ENCODE peak calls at places on chromosomes 1 and 21, in four cellular contexts. One of them, this sample, is unnamed.

GRCh38 chr1:41017141-41018024 is 4.1 kb downstream of the SLFNL1 start:
- DNase-seq in ELR: no peak
- DNase-seq in NCI-H1417: no peak
- DNase-seq in cardiac fibroblast: no peak
- DNase-seq in this sample: no peak

GRCh38 chr21:38323721-38324591 is 67.2 kb downstream of the KCNJ15 start:
- DNase-seq in ELR: peak; percentile 95
- DNase-seq in NCI-H1417: no peak
- DNase-seq in cardiac fibroblast: peak; percentile 90
- DNase-seq in this sample: no peak

GRCh38 chr1:36523850-36524249 is 41.1 kb upstream of the CSF3R start:
- DNase-seq in ELR: no peak
- DNase-seq in NCI-H1417: no peak
- DNase-seq in cardiac fibroblast: no peak
- DNase-seq in this sample: no peak

GRCh38 chr21:45098867-45099266 is 24.5 kb downstream of the ADARB1 start:
- DNase-seq in ELR: peak; percentile 33
- DNase-seq in NCI-H1417: no peak
- DNase-seq in cardiac fibroblast: peak; percentile 36
- DNase-seq in this sample: no peak

GRCh38 chr1:64242895-64243756 is 39.7 kb downstream of the UBE2U start:
- DNase-seq in ELR: peak; percentile 62
- DNase-seq in NCI-H1417: peak; percentile 24
- DNase-seq in cardiac fibroblast: peak; percentile 68
- DNase-seq in this sample: no peak

GRCh38 chr1:6008696-6009095 is 16.5 kb upstream of the NPHP4 start:
- DNase-seq in ELR: no peak
- DNase-seq in NCI-H1417: no peak
- DNase-seq in cardiac fibroblast: no peak
- DNase-seq in this sample: no peak

GRCh38 chr1:42820813-42821212 is 3.6 kb upstream of the SVBP start:
- DNase-seq in ELR: no peak
- DNase-seq in NCI-H1417: no peak
- DNase-seq in cardiac fibroblast: no peak
- DNase-seq in this sample: no peak

GRCh38 chr21:46667191-46667734 is 31.8 kb downstream of the PRMT2 start:
- DNase-seq in ELR: peak; percentile 40
- DNase-seq in NCI-H1417: peak; percentile 82
- DNase-seq in cardiac fibroblast: peak; percentile 18
- DNase-seq in this sample: no peak

GRCh38 chr1:157110003-157110402 is 10.4 kb upstream of the ETV3L start:
- DNase-seq in ELR: no peak
- DNase-seq in NCI-H1417: no peak
- DNase-seq in cardiac fibroblast: no peak
- DNase-seq in this sample: no peak

GRCh38 chr1:93588206-93588605 is 93.4 kb downstream of the BCAR3 start:
- DNase-seq in ELR: peak; percentile 74
- DNase-seq in NCI-H1417: no peak
- DNase-seq in cardiac fibroblast: peak; percentile 58
- DNase-seq in this sample: no peak

GRCh38 chr1:220511183-220511582 is 16.8 kb upstream of the MARK1 start:
- DNase-seq in ELR: peak; percentile 75
- DNase-seq in NCI-H1417: no peak
- DNase-seq in cardiac fibroblast: no peak
- DNase-seq in this sample: no peak

GRCh38 chr1:27445177-27445936 is 44.6 kb downstream of the WASF2 start:
- DNase-seq in ELR: no peak
- DNase-seq in NCI-H1417: no peak
- DNase-seq in cardiac fibroblast: no peak
- DNase-seq in this sample: no peak

GRCh38 chr1:173168941-173169340 is 38.2 kb downstream of the TNFSF4 start:
- DNase-seq in ELR: no peak
- DNase-seq in NCI-H1417: no peak
- DNase-seq in cardiac fibroblast: no peak
- DNase-seq in this sample: no peak

GRCh38 chr1:66598670-66599069 is 64.7 kb downstream of the SGIP1 start:
- DNase-seq in ELR: peak; percentile 90
- DNase-seq in NCI-H1417: no peak
- DNase-seq in cardiac fibroblast: peak; percentile 67
- DNase-seq in this sample: no peak

GRCh38 chr1:19957779-19958178 is 21.6 kb downstream of the PLA2G2A start:
- DNase-seq in ELR: no peak
- DNase-seq in NCI-H1417: no peak
- DNase-seq in cardiac fibroblast: no peak
- DNase-seq in this sample: no peak

GRCh38 chr1:11931845-11932244 is 2.7 kb upstream of the PLOD1 start:
- DNase-seq in ELR: no peak
- DNase-seq in NCI-H1417: no peak
- DNase-seq in cardiac fibroblast: no peak
- DNase-seq in this sample: no peak

GRCh38 chr1:55589656-55590297 is 374.6 kb upstream of the USP24 start:
- DNase-seq in ELR: no peak
- DNase-seq in NCI-H1417: no peak
- DNase-seq in cardiac fibroblast: peak; percentile 76
- DNase-seq in this sample: no peak

GRCh38 chr1:232432313-232432712 is 197.6 kb downstream of the SIPA1L2 start:
- DNase-seq in ELR: no peak
- DNase-seq in NCI-H1417: no peak
- DNase-seq in cardiac fibroblast: no peak
- DNase-seq in this sample: no peak

GRCh38 chr1:16070640-16071355 is 2.7 kb downstream of the FAM131C start:
- DNase-seq in ELR: no peak
- DNase-seq in NCI-H1417: no peak
- DNase-seq in cardiac fibroblast: no peak
- DNase-seq in this sample: no peak

GRCh38 chr1:36717431-36717830 is 234.7 kb upstream of the CSF3R start:
- DNase-seq in ELR: no peak
- DNase-seq in NCI-H1417: no peak
- DNase-seq in cardiac fibroblast: no peak
- DNase-seq in this sample: no peak

GRCh38 chr1:39450956-39451601 is 40.4 kb upstream of the BMP8A start:
- DNase-seq in ELR: peak; percentile 84
- DNase-seq in NCI-H1417: no peak
- DNase-seq in cardiac fibroblast: peak; percentile 90
- DNase-seq in this sample: no peak

GRCh38 chr1:171655215-171656116 is 3.0 kb upstream of the MYOC start:
- DNase-seq in ELR: peak; percentile 54
- DNase-seq in NCI-H1417: no peak
- DNase-seq in cardiac fibroblast: peak; percentile 93
- DNase-seq in this sample: no peak

GRCh38 chr1:165928075-165928731 is 100.8 kb downstream of the UCK2 start:
- DNase-seq in ELR: peak; percentile 70
- DNase-seq in NCI-H1417: peak; percentile 34
- DNase-seq in cardiac fibroblast: peak; percentile 57
- DNase-seq in this sample: no peak

GRCh38 chr1:24558902-24559791 is 3.3 kb downstream of the NCMAP start:
- DNase-seq in ELR: peak; percentile 85
- DNase-seq in NCI-H1417: no peak
- DNase-seq in cardiac fibroblast: peak; percentile 45
- DNase-seq in this sample: no peak

GRCh38 chr1:23575226-23575810 is 16.0 kb upstream of the ID3 start:
- DNase-seq in ELR: no peak
- DNase-seq in NCI-H1417: no peak
- DNase-seq in cardiac fibroblast: no peak
- DNase-seq in this sample: no peak

GRCh38 chr1:119136401-119136800 is 4.1 kb downstream of the WARS2 start:
- DNase-seq in ELR: peak; percentile 59
- DNase-seq in NCI-H1417: no peak
- DNase-seq in cardiac fibroblast: peak; percentile 52
- DNase-seq in this sample: no peak

GRCh38 chr1:162390396-162391185 is 9.1 kb downstream of the C1orf226 start:
- DNase-seq in ELR: no peak
- DNase-seq in NCI-H1417: peak; percentile 9
- DNase-seq in cardiac fibroblast: no peak
- DNase-seq in this sample: no peak

GRCh38 chr1:34794001-34794789 is 1.4 kb downstream of the GJA4 start:
- DNase-seq in ELR: no peak
- DNase-seq in NCI-H1417: no peak
- DNase-seq in cardiac fibroblast: no peak
- DNase-seq in this sample: no peak

GRCh38 chr1:108703939-108704338 is 8.8 kb upstream of the FNDC7 start:
- DNase-seq in ELR: peak; percentile 62
- DNase-seq in NCI-H1417: no peak
- DNase-seq in cardiac fibroblast: no peak
- DNase-seq in this sample: no peak

GRCh38 chr1:53911442-53911841 is 17.5 kb downstream of the DIO1 start:
- DNase-seq in ELR: no peak
- DNase-seq in NCI-H1417: no peak
- DNase-seq in cardiac fibroblast: no peak
- DNase-seq in this sample: no peak

GRCh38 chr1:240310226-240310925 is 218.7 kb downstream of the FMN2 start:
- DNase-seq in ELR: peak; percentile 67
- DNase-seq in NCI-H1417: no peak
- DNase-seq in cardiac fibroblast: peak; percentile 66
- DNase-seq in this sample: no peak

GRCh38 chr1:17079140-17079868 is 25.5 kb upstream of the SDHB start:
- DNase-seq in ELR: no peak
- DNase-seq in NCI-H1417: no peak
- DNase-seq in cardiac fibroblast: no peak
- DNase-seq in this sample: no peak

GRCh38 chr1:89087241-89087640 is 22.2 kb upstream of the GBP1 start:
- DNase-seq in ELR: no peak
- DNase-seq in NCI-H1417: no peak
- DNase-seq in cardiac fibroblast: no peak
- DNase-seq in this sample: no peak

GRCh38 chr21:26169061-26169610 is 1.4 kb downstream of the APP start:
- DNase-seq in ELR: peak; percentile 72
- DNase-seq in NCI-H1417: peak; percentile 89
- DNase-seq in cardiac fibroblast: peak; percentile 79
- DNase-seq in this sample: peak; percentile 28

GRCh38 chr1:54570161-54570560 is 22.1 kb downstream of the ACOT11 start:
- DNase-seq in ELR: no peak
- DNase-seq in NCI-H1417: no peak
- DNase-seq in cardiac fibroblast: no peak
- DNase-seq in this sample: no peak

GRCh38 chr1:43049487-43049886 is 90.8 kb upstream of the SLC2A1 start:
- DNase-seq in ELR: no peak
- DNase-seq in NCI-H1417: no peak
- DNase-seq in cardiac fibroblast: peak; percentile 14
- DNase-seq in this sample: no peak

GRCh38 chr1:163467291-163467690 is 145.5 kb downstream of the NUF2 start:
- DNase-seq in ELR: no peak
- DNase-seq in NCI-H1417: no peak
- DNase-seq in cardiac fibroblast: no peak
- DNase-seq in this sample: no peak

GRCh38 chr1:152162826-152163463 is 3.9 kb upstream of the RPTN start:
- DNase-seq in ELR: peak; percentile 93
- DNase-seq in NCI-H1417: peak; percentile 24
- DNase-seq in cardiac fibroblast: peak; percentile 68
- DNase-seq in this sample: no peak

GRCh38 chr21:37863842-37864241 is 52.4 kb downstream of the KCNJ6 start:
- DNase-seq in ELR: peak; percentile 89
- DNase-seq in NCI-H1417: no peak
- DNase-seq in cardiac fibroblast: peak; percentile 34
- DNase-seq in this sample: no peak

This sample was measured in DMS79.